ENCODE peak calls at places on chromosomes 6 and 20, in eight cellular contexts. G is thoracic aorta, N is neuronal stem cell, L is endodermal cell, T is IMR-90, R is A549, S is HCT116, X is pancreas. F is an unnamed sample.

GRCh38 chr20:9515761-9516657 is 1.6 kb downstream of the LAMP5 start:
- DNase-seq in G (no peak), N (no peak), L (peak; percentile 79), T (no peak), R (no peak), S (peak; percentile 10), X (no peak), F (no peak)

GRCh38 chr6:34094474-34095135 is 51.3 kb downstream of the GRM4 start:
- DNase-seq in G (no peak), N (no peak), L (no peak), T (no peak), R (no peak), S (no peak), X (no peak), F (no peak)

GRCh38 chr20:61901421-61902212 is 164.1 kb downstream of the TAF4 start:
- DNase-seq in G (no peak), N (no peak), L (no peak), T (peak; percentile 4), R (no peak), S (no peak), X (no peak), F (no peak)

GRCh38 chr6:129646617-129647016 is 63.4 kb downstream of the ARHGAP18 start:
- DNase-seq in G (no peak), N (no peak), L (no peak), T (peak; percentile 27), R (no peak), S (no peak), X (no peak), F (no peak)

GRCh38 chr20:45229264-45230056 is 8.3 kb downstream of the SEMG2 start:
- DNase-seq in G (no peak), N (no peak), L (peak; percentile 92), T (no peak), R (no peak), S (peak; percentile 60), X (peak; percentile 67), F (no peak)

GRCh38 chr20:36098364-36098763 is 56.2 kb upstream of the EPB41L1 start:
- DNase-seq in G (no peak), N (no peak), L (no peak), T (peak; percentile 40), R (no peak), S (no peak), X (no peak), F (no peak)

GRCh38 chr6:93496548-93496947 is 77.2 kb upstream of the EPHA7 start:
- DNase-seq in G (no peak), N (no peak), L (no peak), T (no peak), R (no peak), S (no peak), X (no peak), F (no peak)

GRCh38 chr20:25195014-25195961 is at the start of gene ENTPD6:
- DNase-seq in G (peak; percentile 50), N (peak; percentile 86), L (peak; percentile 94), T (peak; percentile 81), R (peak; percentile 98), S (peak; percentile 61), X (peak; percentile 96), F (peak; percentile 27)

GRCh38 chr20:23613676-23614075 is 8.0 kb upstream of the CST9 start:
- DNase-seq in G (no peak), N (no peak), L (no peak), T (no peak), R (no peak), S (no peak), X (no peak), F (no peak)

GRCh38 chr20:63553933-63554290 is at the start of gene FNDC11:
- DNase-seq in G (no peak), N (peak; percentile 75), L (peak; percentile 89), T (no peak), R (no peak), S (no peak), X (no peak), F (no peak)
- H3K4me3 ChIP-seq in G (peak within 1 kb of the TSS; percentile 77), N (peak within 1 kb of the TSS; percentile 50), L (peak within 1 kb of the TSS; percentile 77), T (peak within 1 kb of the TSS; percentile 63), R (peak within 1 kb of the TSS; percentile 71), S (peak within 1 kb of the TSS; percentile 72), X (peak within 1 kb of the TSS; percentile 23), F (peak within 1 kb of the TSS; percentile 60)

DNA sequence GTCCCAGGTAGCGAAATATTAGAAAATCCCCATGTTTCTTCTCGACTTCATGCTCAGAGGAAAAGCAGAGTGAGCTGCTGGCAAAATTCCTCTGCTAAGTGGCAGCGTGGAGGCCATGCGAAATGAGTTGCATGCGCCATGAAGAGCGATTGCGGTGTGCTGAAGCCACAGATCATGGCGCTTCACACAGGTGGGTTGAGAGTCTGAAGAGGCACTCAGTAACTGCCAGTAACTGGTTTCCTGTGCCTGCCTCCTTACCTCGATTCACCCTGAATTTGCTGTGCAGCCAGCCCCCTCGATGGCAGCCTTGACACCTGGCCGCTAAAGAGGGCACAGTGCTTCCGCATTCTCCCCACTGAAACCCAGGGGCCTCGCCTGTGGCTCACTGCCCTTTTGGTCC is 301.5 kb downstream of the NRN1 start:
- DNase-seq in G (no peak), N (no peak), L (no peak), T (no peak), R (no peak), S (no peak), X (no peak), F (no peak)
- H3K27ac ChIP-seq in G (no peak overlapping the region), N (no peak overlapping the region), L (no peak overlapping the region), T (no peak overlapping the region), R (no peak overlapping the region), S (no peak overlapping the region), X (no peak overlapping the region), F (no peak overlapping the region)

GRCh38 chr6:167106401-167106800 is 16.5 kb upstream of the CCR6 start:
- DNase-seq in G (no peak), N (no peak), L (no peak), T (no peak), R (no peak), S (no peak), X (no peak), F (no peak)

GRCh38 chr6:167105060-167105459 is 17.8 kb upstream of the CCR6 start:
- DNase-seq in G (no peak), N (no peak), L (peak; percentile 29), T (no peak), R (no peak), S (no peak), X (no peak), F (no peak)

GRCh38 chr6:167109661-167110060 is 13.2 kb upstream of the CCR6 start:
- DNase-seq in G (no peak), N (no peak), L (no peak), T (no peak), R (no peak), S (no peak), X (no peak), F (no peak)

GRCh38 chr6:167107787-167108186 is 15.1 kb upstream of the CCR6 start:
- DNase-seq in G (no peak), N (no peak), L (no peak), T (no peak), R (no peak), S (no peak), X (no peak), F (no peak)

DNA sequence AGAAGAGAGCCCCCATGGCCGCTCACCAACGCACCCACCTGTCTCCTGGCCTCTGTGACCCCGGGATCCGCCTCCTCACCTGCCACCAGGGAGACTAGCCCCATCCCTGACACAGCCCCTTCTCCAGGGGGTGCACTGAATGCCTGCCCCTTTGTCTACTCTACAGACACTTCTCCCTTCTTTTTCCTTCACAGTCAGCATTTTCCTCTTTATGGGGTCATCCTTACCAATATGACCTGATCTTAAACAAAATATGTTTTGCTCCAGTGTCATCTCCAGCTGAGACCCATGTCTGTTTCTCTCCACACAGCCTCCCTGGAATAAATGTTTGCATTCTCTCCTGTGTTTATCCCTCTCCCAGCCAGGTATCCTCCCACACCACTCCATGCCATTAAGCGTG is 14.6 kb upstream of the CCR6 start:
- DNase-seq in G (no peak), N (no peak), L (no peak), T (no peak), R (no peak), S (no peak), X (no peak), F (no peak)
- H3K4me1 ChIP-seq in G (no peaks in the 10 kb centered on the region), N (no peaks in the 10 kb centered on the region), L (no peaks in the 10 kb centered on the region), T (no peaks in the 10 kb centered on the region), R (no peaks in the 10 kb centered on the region), S (no peaks in the 10 kb centered on the region), X (no peaks in the 10 kb centered on the region), F (no peaks in the 10 kb centered on the region)

GRCh38 chr6:122322824-122323223 is 76.6 kb upstream of the HSF2 start:
- DNase-seq in G (no peak), N (no peak), L (no peak), T (peak; percentile 3), R (no peak), S (no peak), X (no peak), F (no peak)

DNA sequence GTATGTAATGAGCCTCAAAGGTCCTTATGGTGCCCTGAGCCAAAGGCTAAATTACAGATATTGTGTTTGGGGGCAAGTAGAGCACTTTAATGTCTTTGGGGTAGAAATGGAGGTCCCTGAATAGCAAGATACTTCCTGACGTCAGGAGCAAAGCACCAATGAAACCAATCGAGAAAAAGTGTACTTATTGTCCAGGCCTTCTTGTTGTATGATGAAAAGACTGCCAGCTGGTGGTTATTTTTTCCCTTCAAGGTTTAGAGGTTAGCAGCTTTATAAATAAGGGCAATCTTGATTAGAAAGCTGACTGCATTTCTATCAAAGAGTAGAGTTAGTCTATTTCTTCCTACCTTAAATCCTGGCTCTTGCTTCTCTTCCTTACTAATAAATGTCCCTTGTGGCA is 76.1 kb upstream of the HSF2 start:
- DNase-seq in G (no peak), N (no peak), L (no peak), T (no peak), R (no peak), S (no peak), X (no peak), F (no peak)
- H3K4me3 ChIP-seq in G (peak overlapping the region; percentile 69), N (no peak overlapping the region), L (no peak overlapping the region), T (peak overlapping the region; percentile 76), R (no peak overlapping the region), S (peak overlapping the region; percentile 55), X (no peak overlapping the region), F (peak overlapping the region; percentile 32)

DNA sequence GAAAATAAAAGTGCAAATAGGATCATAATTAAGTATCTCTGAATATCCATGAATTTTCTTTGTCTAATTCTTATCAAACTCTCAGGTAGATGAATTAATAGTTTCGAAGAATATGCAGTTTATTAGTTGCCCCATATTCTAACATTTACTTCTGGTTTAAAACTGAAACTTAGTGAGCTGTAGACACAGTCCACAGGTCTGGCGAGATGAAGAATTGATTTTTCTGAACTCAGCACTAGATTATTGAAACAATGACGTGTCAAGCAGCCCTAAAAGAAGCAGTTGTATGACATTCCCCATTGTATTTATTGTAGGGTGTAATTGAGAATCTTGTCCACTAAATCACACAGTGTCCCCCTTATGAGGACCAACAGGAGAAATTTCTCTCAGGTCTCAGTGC is 407.1 kb downstream of the GRIK2 start:
- DNase-seq in G (no peak), N (no peak), L (no peak), T (no peak), R (no peak), S (no peak), X (no peak), F (no peak)
- H3K27ac ChIP-seq in G (no peak overlapping the region), N (no peak overlapping the region), L (no peak overlapping the region), T (no peak overlapping the region), R (no peak overlapping the region), S (no peak overlapping the region), X (no peak overlapping the region), F (no peak overlapping the region)

F was measured in esophagus squamous epithelium.